ENCODE peak calls at places on chromosomes 4 and X, in eight cellular contexts. N, I, D, Q, B, Y, A and M are unnamed samples. For H3K4me1, the result is how much of the 10 kb centered on the place peaks cover.

GRCh38 chrX:136183175-136183574 is 35.8 kb downstream of the FHL1 start:
- DNase-seq in N (no peak), I (no peak), D (no peak), Q (no peak), B (no peak), Y (no peak), A (no peak), M (no peak)

GRCh38 chr4:81473086-81473396 is 1.3 kb upstream of the RASGEF1B start:
- DNase-seq in N (no peak), I (no peak), D (no peak), Q (no peak), B (no peak), Y (no peak), A (no peak), M (no peak)

GRCh38 chr4:75736862-75737261 is 12.5 kb downstream of the USO1 start:
- DNase-seq in N (no peak), I (no peak), D (no peak), Q (peak), B (no peak), Y (no peak), A (no peak), M (no peak)

GRCh38 chr4:4721636-4722035 is 137.8 kb upstream of the MSX1 start:
- DNase-seq in N (no peak), I (no peak), D (no peak), Q (no peak), B (no peak), Y (no peak), A (no peak), M (no peak)

GRCh38 chr4:188242041-188242440 is 102.8 kb downstream of the TRIML1 start:
- DNase-seq in N (no peak), I (no peak), D (no peak), Q (no peak), B (no peak), Y (no peak), A (no peak), M (no peak)

GRCh38 chrX:110045421-110045820 is 42.5 kb downstream of the TMEM164 start:
- DNase-seq in N (no peak), I (no peak), D (no peak), Q (no peak), B (no peak), Y (no peak), A (no peak), M (no peak)

GRCh38 chrX:39605183-39605582 is 492.6 kb downstream of the BCOR start:
- DNase-seq in N (no peak), I (no peak), D (no peak), Q (no peak), B (no peak), Y (no peak), A (no peak), M (no peak)

GRCh38 chrX:70720721-70721120 is 187.8 kb downstream of the TEX11 start:
- DNase-seq in N (no peak), I (no peak), D (no peak), Q (no peak), B (no peak), Y (no peak), A (peak), M (no peak)

GRCh38 chr4:100895572-100896197 is 377.9 kb upstream of the EMCN start:
- DNase-seq in N (no peak), I (no peak), D (peak), Q (peak), B (no peak), Y (no peak), A (no peak), M (no peak)

GRCh38 chrX:44748014-44748413 is 95.8 kb upstream of the DUSP21 start:
- DNase-seq in N (no peak), I (no peak), D (no peak), Q (peak), B (peak), Y (no peak), A (peak), M (no peak)

GRCh38 chr4:1055721-1056590 is 44.5 kb downstream of the FGFRL1 start:
- DNase-seq in N (peak), I (no peak), D (peak), Q (peak), B (no peak), Y (peak), A (no peak), M (peak)

GRCh38 chr4:16197842-16198241 is 28.4 kb downstream of the TAPT1 start:
- DNase-seq in N (no peak), I (no peak), D (no peak), Q (peak), B (no peak), Y (no peak), A (no peak), M (no peak)
- H3K4me1 ChIP-seq in N (under half), I (under half), D (under half), Q (under half), B (under half), Y (under half), A (under half), M (under half)

DNA sequence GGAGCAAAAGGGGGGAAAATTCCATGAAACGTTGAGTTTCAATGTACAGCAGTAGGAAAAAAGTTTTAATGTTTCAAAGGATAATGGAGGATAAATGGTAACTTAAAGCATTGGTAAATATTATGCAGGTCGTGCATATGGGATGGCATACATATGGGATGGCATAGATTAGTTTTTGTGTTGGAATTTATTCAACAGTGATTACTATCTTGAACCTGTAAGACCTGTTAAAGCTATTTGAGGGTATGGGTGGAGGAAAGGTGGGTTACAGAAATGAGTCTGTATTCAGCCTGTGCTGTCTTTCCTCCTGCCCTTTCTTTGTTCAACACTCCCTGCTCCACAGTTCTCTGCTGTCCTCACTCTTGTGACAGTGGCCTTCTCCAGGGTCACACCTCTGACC is 54.6 kb downstream of the ARHGAP10 start:
- DNase-seq in N (no peak), I (no peak), D (no peak), Q (no peak), B (no peak), Y (no peak), A (no peak), M (no peak)
- H3K4me1 ChIP-seq in N (under half), I (under half), D (under half), Q (under half), B (under half), Y (under half), A (under half), M (under half)

DNA sequence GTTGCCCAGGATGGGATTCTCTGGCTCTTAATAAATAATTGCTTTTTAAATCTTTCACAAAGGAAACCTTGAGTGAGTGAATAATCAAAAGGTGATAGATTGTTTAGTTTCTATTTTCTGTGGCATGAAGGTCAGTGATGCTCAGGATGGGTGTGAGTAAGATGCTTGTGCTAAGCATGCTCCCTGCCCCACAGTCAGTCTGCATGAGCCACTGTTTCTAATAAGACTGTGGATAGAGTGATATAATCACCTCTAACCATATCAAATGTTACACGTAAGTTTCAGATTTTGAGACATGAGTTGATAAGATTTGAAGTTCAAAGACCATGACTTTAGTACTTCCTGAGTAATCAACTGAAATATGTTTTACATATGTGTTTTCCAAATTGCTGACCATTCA is 2.7 kb upstream of the GAGE10 start:
- DNase-seq in N (no peak), I (no peak), D (no peak), Q (no peak), B (no peak), Y (no peak), A (no peak), M (no peak)
- H3K4me1 ChIP-seq in N (under half), I (under half), D (under half), Q (under half), B (under half), Y (under half), A (under half), M (under half)

DNA sequence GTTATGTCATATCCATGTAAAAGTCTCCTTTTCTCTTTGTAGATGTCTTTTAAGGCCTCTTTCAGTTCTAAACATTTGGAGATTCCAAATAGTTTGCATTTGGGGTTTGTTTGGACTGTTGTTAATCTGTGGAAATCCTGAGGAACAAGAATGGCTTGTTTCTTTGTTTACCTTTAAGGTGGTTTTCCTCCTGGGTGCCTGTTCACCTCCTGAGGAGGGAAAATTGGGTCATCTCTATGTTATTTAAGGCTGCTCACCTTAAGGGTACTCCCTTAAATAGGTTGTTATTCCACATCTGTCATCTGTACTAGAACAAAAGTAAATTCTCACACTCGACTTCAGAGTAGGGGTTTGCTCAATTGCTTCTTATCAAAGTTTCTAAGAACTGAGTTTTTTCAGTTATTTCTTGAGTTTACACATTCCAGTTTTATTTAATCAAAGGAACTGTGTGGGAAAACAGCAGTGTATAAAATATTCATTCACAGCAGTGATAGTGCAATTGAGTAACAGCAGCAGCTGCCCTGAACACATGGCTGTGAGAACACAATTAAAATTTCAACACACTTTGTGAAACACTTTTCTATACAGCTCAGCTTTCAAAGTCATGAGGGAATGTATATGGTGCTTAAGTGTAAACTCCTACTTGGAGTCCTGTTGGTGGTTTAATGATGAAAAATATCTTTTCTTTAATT is 238.5 kb upstream of the PGRMC2 start:
- DNase-seq in N (no peak), I (no peak), D (no peak), Q (peak), B (peak), Y (no peak), A (no peak), M (no peak)
- H3K4me1 ChIP-seq in N (half or more), I (under half), D (under half), Q (under half), B (half or more), Y (under half), A (half or more), M (under half)

DNA sequence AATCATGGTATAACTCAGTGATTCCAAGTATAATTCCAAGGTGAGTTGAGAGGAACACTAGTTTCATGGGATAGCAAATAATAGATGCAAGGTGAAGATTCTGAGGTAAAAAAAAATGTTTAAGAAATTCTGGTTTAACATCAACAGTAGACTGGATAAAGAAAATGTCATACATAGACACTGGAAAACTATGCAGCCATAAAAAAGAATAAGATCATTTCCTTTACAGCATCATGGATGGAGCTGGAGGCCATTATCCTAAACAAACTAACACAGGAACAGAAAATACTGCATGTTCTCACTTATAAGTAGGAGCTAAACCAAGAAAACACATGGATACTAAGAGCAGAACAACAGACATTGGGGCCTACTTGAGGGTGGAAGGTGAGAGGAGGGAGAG is 54.6 kb upstream of the LEF1 start:
- DNase-seq in N (no peak), I (no peak), D (no peak), Q (no peak), B (no peak), Y (no peak), A (no peak), M (no peak)
- H3K4me1 ChIP-seq in N (under half), I (under half), D (under half), Q (under half), B (under half), Y (under half), A (under half), M (under half)